ENCODE peak calls at places on chromosomes 5 and 9, in six cellular contexts. K is mesendoderm, T is neuronal stem cell, H is IMR-90, Q is H1, O is H9. B is an unnamed sample.

GRCh38 chr5:85843535-85843934 is 774.2 kb upstream of the COX7C start:
- DNase-seq in K (no peak), T (no peak), H (no peak), Q (no peak), O (no peak), B (no peak)

GRCh38 chr5:150659360-150660107 is 1.5 kb upstream of the MYOZ3 start:
- DNase-seq in K (no peak), T (no peak), H (no peak), Q (no peak), O (peak; percentile 19), B (no peak)

GRCh38 chr5:8934455-8934854 is 611.4 kb downstream of the SEMA5A start:
- DNase-seq in K (peak; percentile 20), T (no peak), H (no peak), Q (no peak), O (no peak), B (no peak)

GRCh38 chr9:109411818-109412352 is 86.2 kb downstream of the PTPN3 start:
- DNase-seq in K (peak; percentile 60), T (no peak), H (peak; percentile 50), Q (no peak), O (no peak), B (peak; percentile 15)

GRCh38 chr5:41211417-41211816 is 1.9 kb downstream of the C6 start:
- DNase-seq in K (no peak), T (no peak), H (no peak), Q (no peak), O (no peak), B (no peak)

GRCh38 chr9:116998305-116998704 is 311.2 kb downstream of the TRIM32 start:
- DNase-seq in K (peak; percentile 65), T (peak; percentile 54), H (peak; percentile 37), Q (no peak), O (no peak), B (peak; percentile 55)

GRCh38 chr5:125083932-125084331 is 337.5 kb upstream of the ZNF608 start:
- DNase-seq in K (no peak), T (no peak), H (peak; percentile 93), Q (no peak), O (no peak), B (peak; percentile 60)

GRCh38 chr9:123344273-123345096 is 11.5 kb upstream of the CRB2 start:
- DNase-seq in K (no peak), T (no peak), H (no peak), Q (no peak), O (no peak), B (no peak)

GRCh38 chr9:113148996-113149960 is 1.5 kb upstream of the SLC31A2 start:
- DNase-seq in K (no peak), T (no peak), H (no peak), Q (no peak), O (no peak), B (no peak)

GRCh38 chr9:93895535-93895934 is 59.6 kb downstream of the BARX1 start:
- DNase-seq in K (no peak), T (no peak), H (no peak), Q (no peak), O (peak; percentile 14), B (no peak)

GRCh38 chr9:16267336-16268036 is 603.0 kb downstream of the BNC2 start:
- DNase-seq in K (no peak), T (no peak), H (peak; percentile 57), Q (no peak), O (peak; percentile 4), B (peak; percentile 60)

GRCh38 chr9:75238311-75238976 is 150.1 kb downstream of the OSTF1 start:
- DNase-seq in K (peak; percentile 77), T (peak; percentile 11), H (peak; percentile 68), Q (peak; percentile 33), O (peak; percentile 72), B (peak; percentile 55)

GRCh38 chr9:93357649-93358048 is 93.8 kb upstream of the FAM120A start:
- DNase-seq in K (no peak), T (no peak), H (no peak), Q (no peak), O (no peak), B (no peak)

GRCh38 chr9:128242828-128243485 is 32.9 kb downstream of the GOLGA2 start:
- DNase-seq in K (no peak), T (no peak), H (no peak), Q (no peak), O (no peak), B (no peak)

GRCh38 chr9:86046080-86046636 is 53.2 kb downstream of the GOLM1 start:
- DNase-seq in K (no peak), T (no peak), H (no peak), Q (no peak), O (no peak), B (no peak)

GRCh38 chr5:1565737-1566734 is 42.3 kb upstream of the LPCAT1 start:
- DNase-seq in K (no peak), T (no peak), H (no peak), Q (no peak), O (no peak), B (no peak)

GRCh38 chr5:98796197-98796972 is 22.9 kb downstream of the RGMB start:
- DNase-seq in K (peak; percentile 82), T (peak; percentile 63), H (peak; percentile 77), Q (no peak), O (peak; percentile 48), B (peak; percentile 68)

GRCh38 chr5:176648467-176649194 is 1.3 kb downstream of the TSPAN17 start:
- DNase-seq in K (no peak), T (no peak), H (no peak), Q (no peak), O (no peak), B (no peak)

GRCh38 chr5:170357853-170358497 is 31.2 kb downstream of the KCNMB1 start:
- DNase-seq in K (no peak), T (no peak), H (no peak), Q (no peak), O (no peak), B (no peak)

GRCh38 chr5:74390306-74390637 is 250.3 kb downstream of the ENC1 start:
- DNase-seq in K (no peak), T (no peak), H (no peak), Q (no peak), O (no peak), B (no peak)

GRCh38 chr5:74382864-74383618 is 257.5 kb downstream of the ENC1 start:
- DNase-seq in K (peak; percentile 50), T (no peak), H (peak; percentile 54), Q (no peak), O (no peak), B (peak; percentile 80)

GRCh38 chr5:74384851-74385250 is 255.7 kb downstream of the ENC1 start:
- DNase-seq in K (no peak), T (no peak), H (no peak), Q (no peak), O (no peak), B (no peak)

GRCh38 chr5:74389531-74390305 is 250.8 kb downstream of the ENC1 start:
- DNase-seq in K (no peak), T (no peak), H (no peak), Q (no peak), O (no peak), B (no peak)

DNA sequence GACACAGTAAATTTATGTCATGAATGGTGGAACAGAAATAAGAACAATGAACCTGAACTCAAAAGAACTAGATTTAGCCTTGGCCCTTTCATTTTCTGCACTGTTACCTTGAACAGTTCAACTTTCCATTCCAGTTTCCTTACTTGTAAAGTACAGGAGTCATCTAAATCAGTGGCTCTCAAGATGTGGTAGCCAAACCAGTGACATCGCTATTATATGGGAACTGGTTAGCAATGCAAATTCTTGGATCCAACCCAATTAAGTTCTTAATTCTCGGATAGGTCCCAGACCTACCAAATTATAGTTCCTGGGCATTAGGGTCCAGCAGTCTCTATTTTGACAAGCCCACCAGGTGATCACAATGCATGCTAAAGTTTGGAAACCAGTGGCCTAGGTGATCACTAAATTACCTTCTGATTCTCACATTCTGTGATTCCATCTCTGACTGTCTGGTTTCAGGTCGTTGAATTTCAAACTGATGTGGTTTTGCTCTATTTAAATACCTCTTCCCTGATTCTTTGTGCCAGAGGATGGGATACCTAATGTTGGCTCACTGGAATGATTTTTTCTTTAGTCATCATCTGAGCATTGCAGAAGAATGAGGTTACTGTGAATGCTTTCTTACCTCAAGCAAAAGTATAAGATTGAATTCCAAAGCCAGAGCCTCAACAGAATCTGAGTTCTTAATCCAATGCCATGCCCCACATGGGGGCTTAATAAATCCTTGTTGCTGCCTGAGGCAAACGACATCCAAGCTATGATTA is 253.8 kb downstream of the ENC1 start:
- DNase-seq in K (no peak), T (no peak), H (peak; percentile 75), Q (no peak), O (no peak), B (peak; percentile 13)
- H2BK5ac ChIP-seq in K (no peak overlapping the region), T (no peak overlapping the region), H (peak overlapping the region; percentile 8), Q (no peak overlapping the region), O (no peak overlapping the region), B (peak overlapping the region; percentile 85)

DNA sequence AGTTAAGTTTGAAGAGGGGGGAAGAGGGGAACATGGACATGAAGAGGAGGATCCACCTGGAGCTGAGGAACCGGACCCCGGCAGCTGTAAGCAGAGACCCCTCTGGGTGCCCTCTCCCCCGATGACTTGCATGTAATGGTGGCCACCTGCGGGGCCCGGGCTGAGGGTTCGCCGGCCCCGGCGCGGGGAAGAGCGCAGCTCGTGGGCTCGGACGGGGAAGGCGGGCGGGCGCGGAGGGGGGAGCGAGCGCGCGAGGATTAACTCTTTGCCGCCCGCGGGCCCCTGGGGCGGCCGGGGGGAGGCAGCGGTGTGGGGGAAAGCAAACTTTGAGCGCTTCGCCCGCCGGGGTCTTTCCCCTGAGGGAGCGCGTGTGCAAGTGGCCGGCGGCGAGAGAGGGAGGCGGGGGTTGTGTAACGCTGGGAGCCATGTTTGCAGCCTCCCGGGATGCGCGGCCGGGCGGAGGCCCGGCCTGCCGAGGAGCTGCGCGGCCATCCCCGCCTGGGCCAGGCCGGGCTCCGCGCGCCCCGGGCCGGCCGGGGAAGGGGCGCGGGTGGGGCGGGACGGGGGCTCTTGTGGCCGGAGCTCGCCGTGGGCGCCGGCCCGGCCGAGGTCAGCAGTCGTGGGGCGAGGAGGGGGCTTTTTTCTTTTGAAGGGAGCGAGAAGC is 515 bp downstream of the ANP32B start:
- DNase-seq in K (peak; percentile 46), T (no peak), H (peak; percentile 9), Q (no peak), O (peak; percentile 37), B (peak; percentile 60)
- H3K4me1 ChIP-seq in K (peaks cover 6% of the 10 kb centered on the region), T (peaks cover 14% of the 10 kb centered on the region), H (peaks cover 5% of the 10 kb centered on the region), Q (peaks cover 3% of the 10 kb centered on the region), O (no peaks in the 10 kb centered on the region), B (peaks cover 20% of the 10 kb centered on the region)

GRCh38 chr5:95856501-95856981 is 34.0 kb upstream of the GLRX start:
- DNase-seq in K (no peak), T (no peak), H (no peak), Q (no peak), O (no peak), B (no peak)
- H4K8ac ChIP-seq in K (no peak overlapping the region), T (no peak overlapping the region), H (peak overlapping the region; percentile 91), Q (no peak overlapping the region), O (no peak overlapping the region), B (peak overlapping the region; percentile 87)

GRCh38 chr9:15101046-15101445 is 190.8 kb upstream of the FREM1 start:
- DNase-seq in K (no peak), T (no peak), H (peak; percentile 27), Q (no peak), O (no peak), B (peak; percentile 17)
- H2BK5ac ChIP-seq in K (no peak overlapping the region), T (no peak overlapping the region), H (no peak overlapping the region), Q (no peak overlapping the region), O (no peak overlapping the region), B (no peak overlapping the region)

GRCh38 chr9:72441296-72442211 is 76.5 kb upstream of the ZFAND5 start:
- DNase-seq in K (peak; percentile 21), T (no peak), H (peak; percentile 35), Q (peak; percentile 13), O (no peak), B (no peak)
- H3K4me1 ChIP-seq in K (no peaks in the 10 kb centered on the region), T (peaks cover 14% of the 10 kb centered on the region), H (peaks cover 18% of the 10 kb centered on the region), Q (no peaks in the 10 kb centered on the region), O (peaks cover 2% of the 10 kb centered on the region), B (peaks cover 9% of the 10 kb centered on the region)

GRCh38 chr5:134206627-134207160 is 19.2 kb downstream of the PPP2CA start:
- DNase-seq in K (no peak), T (no peak), H (no peak), Q (no peak), O (no peak), B (no peak)

GRCh38 chr5:134203630-134204029 is 22.2 kb downstream of the PPP2CA start:
- DNase-seq in K (no peak), T (no peak), H (no peak), Q (no peak), O (no peak), B (no peak)
- H4K8ac ChIP-seq in K (no peak overlapping the region), T (no peak overlapping the region), H (no peak overlapping the region), Q (no peak overlapping the region), O (no peak overlapping the region), B (no peak overlapping the region)

B was measured in mesenchymal stem cell.